ENCODE peak calls at places on chromosome 21, in five cellular contexts. One of them, this sample, is unnamed.

GRCh38 chr21:26982767-26983166 is 15.9 kb upstream of the ADAMTS5 start:
- DNase-seq in HTR-8/SVneo: no peak
- DNase-seq in naive thymus-derived CD8-positive, alpha-beta T cell: no peak
- DNase-seq in iris pigment epithelial cell: peak; percentile 23
- DNase-seq in stimulated activated CD8-positive, alpha-beta memory T cell treated with anti-CD3 and anti-CD28 coated beads, Interleukin-4, amount 100 ng/mL, for 4 hours: no peak
- DNase-seq in this sample: no peak

GRCh38 chr21:38326899-38327298 is 70.1 kb downstream of the KCNJ15 start:
- DNase-seq in naive thymus-derived CD8-positive, alpha-beta T cell: no peak
- DNase-seq in HTR-8/SVneo: no peak
- DNase-seq in iris pigment epithelial cell: no peak
- DNase-seq in stimulated activated CD8-positive, alpha-beta memory T cell treated with anti-CD3 and anti-CD28 coated beads, Interleukin-4, amount 100 ng/mL, for 4 hours: no peak
- DNase-seq in this sample: no peak

GRCh38 chr21:35197191-35197590 is 148.1 kb upstream of the RUNX1 start:
- DNase-seq in stimulated activated CD8-positive, alpha-beta memory T cell treated with anti-CD3 and anti-CD28 coated beads, Interleukin-4, amount 100 ng/mL, for 4 hours: no peak
- DNase-seq in naive thymus-derived CD8-positive, alpha-beta T cell: no peak
- DNase-seq in iris pigment epithelial cell: peak; percentile 67
- DNase-seq in HTR-8/SVneo: no peak
- DNase-seq in this sample: no peak

GRCh38 chr21:44918581-44919033 is 2.1 kb downstream of the ITGB2 start:
- DNase-seq in HTR-8/SVneo: no peak
- DNase-seq in naive thymus-derived CD8-positive, alpha-beta T cell: no peak
- DNase-seq in iris pigment epithelial cell: no peak
- DNase-seq in stimulated activated CD8-positive, alpha-beta memory T cell treated with anti-CD3 and anti-CD28 coated beads, Interleukin-4, amount 100 ng/mL, for 4 hours: no peak
- DNase-seq in this sample: no peak

GRCh38 chr21:31107151-31107785 is 69.0 kb upstream of the KRTAP19-8 start:
- DNase-seq in iris pigment epithelial cell: no peak
- DNase-seq in HTR-8/SVneo: no peak
- DNase-seq in stimulated activated CD8-positive, alpha-beta memory T cell treated with anti-CD3 and anti-CD28 coated beads, Interleukin-4, amount 100 ng/mL, for 4 hours: no peak
- DNase-seq in naive thymus-derived CD8-positive, alpha-beta T cell: no peak
- DNase-seq in this sample: no peak

GRCh38 chr21:43727571-43728466 is 8.9 kb downstream of the PDXK start:
- DNase-seq in HTR-8/SVneo: no peak
- DNase-seq in stimulated activated CD8-positive, alpha-beta memory T cell treated with anti-CD3 and anti-CD28 coated beads, Interleukin-4, amount 100 ng/mL, for 4 hours: no peak
- DNase-seq in naive thymus-derived CD8-positive, alpha-beta T cell: no peak
- DNase-seq in iris pigment epithelial cell: no peak
- DNase-seq in this sample: no peak

GRCh38 chr21:27024316-27024715 is 57.4 kb upstream of the ADAMTS5 start:
- DNase-seq in iris pigment epithelial cell: peak; percentile 57
- DNase-seq in stimulated activated CD8-positive, alpha-beta memory T cell treated with anti-CD3 and anti-CD28 coated beads, Interleukin-4, amount 100 ng/mL, for 4 hours: no peak
- DNase-seq in HTR-8/SVneo: peak; percentile 37
- DNase-seq in naive thymus-derived CD8-positive, alpha-beta T cell: no peak
- DNase-seq in this sample: no peak

GRCh38 chr21:17523007-17523451 is 10.2 kb downstream of the CXADR start:
- DNase-seq in iris pigment epithelial cell: no peak
- DNase-seq in HTR-8/SVneo: no peak
- DNase-seq in stimulated activated CD8-positive, alpha-beta memory T cell treated with anti-CD3 and anti-CD28 coated beads, Interleukin-4, amount 100 ng/mL, for 4 hours: no peak
- DNase-seq in naive thymus-derived CD8-positive, alpha-beta T cell: no peak
- DNase-seq in this sample: no peak

GRCh38 chr21:23543334-23543733 is 2063.9 kb downstream of the MRPL39 start:
- DNase-seq in iris pigment epithelial cell: no peak
- DNase-seq in stimulated activated CD8-positive, alpha-beta memory T cell treated with anti-CD3 and anti-CD28 coated beads, Interleukin-4, amount 100 ng/mL, for 4 hours: no peak
- DNase-seq in HTR-8/SVneo: no peak
- DNase-seq in naive thymus-derived CD8-positive, alpha-beta T cell: no peak
- DNase-seq in this sample: no peak

GRCh38 chr21:45543371-45543709 is 1.1 kb upstream of the SLC19A1 start:
- DNase-seq in iris pigment epithelial cell: no peak
- DNase-seq in HTR-8/SVneo: no peak
- DNase-seq in stimulated activated CD8-positive, alpha-beta memory T cell treated with anti-CD3 and anti-CD28 coated beads, Interleukin-4, amount 100 ng/mL, for 4 hours: no peak
- DNase-seq in naive thymus-derived CD8-positive, alpha-beta T cell: no peak
- DNase-seq in this sample: no peak

GRCh38 chr21:43191521-43191920 is 22.7 kb downstream of the CRYAA start:
- DNase-seq in naive thymus-derived CD8-positive, alpha-beta T cell: no peak
- DNase-seq in stimulated activated CD8-positive, alpha-beta memory T cell treated with anti-CD3 and anti-CD28 coated beads, Interleukin-4, amount 100 ng/mL, for 4 hours: no peak
- DNase-seq in iris pigment epithelial cell: no peak
- DNase-seq in HTR-8/SVneo: no peak
- DNase-seq in this sample: no peak

GRCh38 chr21:45327458-45328197 is 39.9 kb upstream of the POFUT2 start:
- DNase-seq in HTR-8/SVneo: no peak
- DNase-seq in stimulated activated CD8-positive, alpha-beta memory T cell treated with anti-CD3 and anti-CD28 coated beads, Interleukin-4, amount 100 ng/mL, for 4 hours: no peak
- DNase-seq in naive thymus-derived CD8-positive, alpha-beta T cell: no peak
- DNase-seq in iris pigment epithelial cell: no peak
- DNase-seq in this sample: no peak

GRCh38 chr21:31360717-31361116 is 16.7 kb upstream of the TIAM1 start:
- DNase-seq in stimulated activated CD8-positive, alpha-beta memory T cell treated with anti-CD3 and anti-CD28 coated beads, Interleukin-4, amount 100 ng/mL, for 4 hours: no peak
- DNase-seq in iris pigment epithelial cell: no peak
- DNase-seq in naive thymus-derived CD8-positive, alpha-beta T cell: no peak
- DNase-seq in HTR-8/SVneo: no peak
- DNase-seq in this sample: no peak

GRCh38 chr21:45438391-45439145 is 33.6 kb downstream of the COL18A1 start:
- DNase-seq in HTR-8/SVneo: no peak
- DNase-seq in stimulated activated CD8-positive, alpha-beta memory T cell treated with anti-CD3 and anti-CD28 coated beads, Interleukin-4, amount 100 ng/mL, for 4 hours: no peak
- DNase-seq in naive thymus-derived CD8-positive, alpha-beta T cell: no peak
- DNase-seq in iris pigment epithelial cell: no peak
- DNase-seq in this sample: no peak

GRCh38 chr21:26153758-26154157 is 16.8 kb downstream of the APP start:
- DNase-seq in iris pigment epithelial cell: peak; percentile 76
- DNase-seq in naive thymus-derived CD8-positive, alpha-beta T cell: no peak
- DNase-seq in stimulated activated CD8-positive, alpha-beta memory T cell treated with anti-CD3 and anti-CD28 coated beads, Interleukin-4, amount 100 ng/mL, for 4 hours: no peak
- DNase-seq in HTR-8/SVneo: no peak
- DNase-seq in this sample: no peak

GRCh38 chr21:45826733-45827692 is 154.6 kb upstream of the COL6A1 start:
- DNase-seq in HTR-8/SVneo: no peak
- DNase-seq in naive thymus-derived CD8-positive, alpha-beta T cell: peak; percentile 7
- DNase-seq in iris pigment epithelial cell: no peak
- DNase-seq in stimulated activated CD8-positive, alpha-beta memory T cell treated with anti-CD3 and anti-CD28 coated beads, Interleukin-4, amount 100 ng/mL, for 4 hours: no peak
- DNase-seq in this sample: peak; percentile 15

GRCh38 chr21:45618287-45618686 is 25.2 kb upstream of the PCBP3 start:
- DNase-seq in HTR-8/SVneo: peak; percentile 35
- DNase-seq in iris pigment epithelial cell: no peak
- DNase-seq in naive thymus-derived CD8-positive, alpha-beta T cell: no peak
- DNase-seq in stimulated activated CD8-positive, alpha-beta memory T cell treated with anti-CD3 and anti-CD28 coated beads, Interleukin-4, amount 100 ng/mL, for 4 hours: no peak
- DNase-seq in this sample: no peak

GRCh38 chr21:43597052-43597451 is 62.2 kb downstream of the HSF2BP start:
- DNase-seq in iris pigment epithelial cell: peak; percentile 88
- DNase-seq in HTR-8/SVneo: peak; percentile 58
- DNase-seq in stimulated activated CD8-positive, alpha-beta memory T cell treated with anti-CD3 and anti-CD28 coated beads, Interleukin-4, amount 100 ng/mL, for 4 hours: no peak
- DNase-seq in naive thymus-derived CD8-positive, alpha-beta T cell: no peak
- DNase-seq in this sample: no peak

GRCh38 chr21:41885341-41886024 is 6.3 kb upstream of the PRDM15 start:
- DNase-seq in stimulated activated CD8-positive, alpha-beta memory T cell treated with anti-CD3 and anti-CD28 coated beads, Interleukin-4, amount 100 ng/mL, for 4 hours: no peak
- DNase-seq in iris pigment epithelial cell: peak; percentile 31
- DNase-seq in naive thymus-derived CD8-positive, alpha-beta T cell: no peak
- DNase-seq in HTR-8/SVneo: no peak
- DNase-seq in this sample: no peak

GRCh38 chr21:39737376-39738000 is 7.5 kb upstream of the IGSF5 start:
- DNase-seq in naive thymus-derived CD8-positive, alpha-beta T cell: no peak
- DNase-seq in stimulated activated CD8-positive, alpha-beta memory T cell treated with anti-CD3 and anti-CD28 coated beads, Interleukin-4, amount 100 ng/mL, for 4 hours: no peak
- DNase-seq in HTR-8/SVneo: no peak
- DNase-seq in iris pigment epithelial cell: no peak
- DNase-seq in this sample: no peak

GRCh38 chr21:17003221-17003620 is 509.6 kb upstream of the CXADR start:
- DNase-seq in HTR-8/SVneo: peak; percentile 5
- DNase-seq in iris pigment epithelial cell: peak; percentile 55
- DNase-seq in naive thymus-derived CD8-positive, alpha-beta T cell: no peak
- DNase-seq in stimulated activated CD8-positive, alpha-beta memory T cell treated with anti-CD3 and anti-CD28 coated beads, Interleukin-4, amount 100 ng/mL, for 4 hours: no peak
- DNase-seq in this sample: no peak

GRCh38 chr21:16573581-16573980 is 843.8 kb downstream of the USP25 start:
- DNase-seq in HTR-8/SVneo: no peak
- DNase-seq in naive thymus-derived CD8-positive, alpha-beta T cell: no peak
- DNase-seq in iris pigment epithelial cell: peak; percentile 62
- DNase-seq in stimulated activated CD8-positive, alpha-beta memory T cell treated with anti-CD3 and anti-CD28 coated beads, Interleukin-4, amount 100 ng/mL, for 4 hours: no peak
- DNase-seq in this sample: no peak

GRCh38 chr21:14989359-14989758 is 75.4 kb downstream of the NRIP1 start:
- DNase-seq in stimulated activated CD8-positive, alpha-beta memory T cell treated with anti-CD3 and anti-CD28 coated beads, Interleukin-4, amount 100 ng/mL, for 4 hours: no peak
- DNase-seq in iris pigment epithelial cell: peak; percentile 56
- DNase-seq in HTR-8/SVneo: no peak
- DNase-seq in naive thymus-derived CD8-positive, alpha-beta T cell: no peak
- DNase-seq in this sample: no peak

GRCh38 chr21:18603246-18603645 is 199.7 kb upstream of the TMPRSS15 start:
- DNase-seq in naive thymus-derived CD8-positive, alpha-beta T cell: no peak
- DNase-seq in stimulated activated CD8-positive, alpha-beta memory T cell treated with anti-CD3 and anti-CD28 coated beads, Interleukin-4, amount 100 ng/mL, for 4 hours: no peak
- DNase-seq in HTR-8/SVneo: no peak
- DNase-seq in iris pigment epithelial cell: no peak
- DNase-seq in this sample: no peak

GRCh38 chr21:36325373-36326010 is 5.5 kb downstream of the MORC3 start:
- DNase-seq in iris pigment epithelial cell: no peak
- DNase-seq in naive thymus-derived CD8-positive, alpha-beta T cell: no peak
- DNase-seq in stimulated activated CD8-positive, alpha-beta memory T cell treated with anti-CD3 and anti-CD28 coated beads, Interleukin-4, amount 100 ng/mL, for 4 hours: no peak
- DNase-seq in HTR-8/SVneo: no peak
- DNase-seq in this sample: no peak

GRCh38 chr21:46124926-46125845 is 27.3 kb downstream of the COL6A2 start:
- DNase-seq in naive thymus-derived CD8-positive, alpha-beta T cell: no peak
- DNase-seq in iris pigment epithelial cell: no peak
- DNase-seq in HTR-8/SVneo: no peak
- DNase-seq in stimulated activated CD8-positive, alpha-beta memory T cell treated with anti-CD3 and anti-CD28 coated beads, Interleukin-4, amount 100 ng/mL, for 4 hours: no peak
- DNase-seq in this sample: no peak

GRCh38 chr21:17146426-17146825 is 366.4 kb upstream of the CXADR start:
- DNase-seq in iris pigment epithelial cell: no peak
- DNase-seq in HTR-8/SVneo: no peak
- DNase-seq in naive thymus-derived CD8-positive, alpha-beta T cell: no peak
- DNase-seq in stimulated activated CD8-positive, alpha-beta memory T cell treated with anti-CD3 and anti-CD28 coated beads, Interleukin-4, amount 100 ng/mL, for 4 hours: no peak
- DNase-seq in this sample: no peak

GRCh38 chr21:45542242-45542666 is at the start of gene SLC19A1:
- DNase-seq in naive thymus-derived CD8-positive, alpha-beta T cell: peak; percentile 75
- DNase-seq in stimulated activated CD8-positive, alpha-beta memory T cell treated with anti-CD3 and anti-CD28 coated beads, Interleukin-4, amount 100 ng/mL, for 4 hours: peak; percentile 45
- DNase-seq in HTR-8/SVneo: peak; percentile 84
- DNase-seq in iris pigment epithelial cell: peak; percentile 54
- DNase-seq in this sample: peak; percentile 75

GRCh38 chr21:32956257-32956656 is 69.5 kb upstream of the OLIG2 start:
- DNase-seq in stimulated activated CD8-positive, alpha-beta memory T cell treated with anti-CD3 and anti-CD28 coated beads, Interleukin-4, amount 100 ng/mL, for 4 hours: no peak
- DNase-seq in iris pigment epithelial cell: no peak
- DNase-seq in HTR-8/SVneo: no peak
- DNase-seq in naive thymus-derived CD8-positive, alpha-beta T cell: no peak
- DNase-seq in this sample: no peak

GRCh38 chr21:27953328-27954045 is 986.6 kb upstream of the ADAMTS5 start:
- DNase-seq in stimulated activated CD8-positive, alpha-beta memory T cell treated with anti-CD3 and anti-CD28 coated beads, Interleukin-4, amount 100 ng/mL, for 4 hours: no peak
- DNase-seq in naive thymus-derived CD8-positive, alpha-beta T cell: no peak
- DNase-seq in HTR-8/SVneo: no peak
- DNase-seq in iris pigment epithelial cell: peak; percentile 82
- DNase-seq in this sample: no peak

GRCh38 chr21:22842875-22843274 is 1844.7 kb downstream of the NCAM2 start:
- DNase-seq in naive thymus-derived CD8-positive, alpha-beta T cell: no peak
- DNase-seq in HTR-8/SVneo: no peak
- DNase-seq in iris pigment epithelial cell: no peak
- DNase-seq in stimulated activated CD8-positive, alpha-beta memory T cell treated with anti-CD3 and anti-CD28 coated beads, Interleukin-4, amount 100 ng/mL, for 4 hours: no peak
- DNase-seq in this sample: no peak

GRCh38 chr21:42535602-42536171 is 22.0 kb downstream of the SLC37A1 start:
- DNase-seq in naive thymus-derived CD8-positive, alpha-beta T cell: no peak
- DNase-seq in HTR-8/SVneo: no peak
- DNase-seq in stimulated activated CD8-positive, alpha-beta memory T cell treated with anti-CD3 and anti-CD28 coated beads, Interleukin-4, amount 100 ng/mL, for 4 hours: no peak
- DNase-seq in iris pigment epithelial cell: no peak
- DNase-seq in this sample: no peak

This sample was measured in CD4-positive, CD25-positive, alpha-beta regulatory T cell.